ENCODE peak calls at places on chromosome 14, in nine cellular contexts. A is astrocyte of the spinal cord, B is adrenal gland, G is esophagus muscularis mucosa, P is dorsolateral prefrontal cortex, Z is IMR-90, K is heart left ventricle, D is HCT116, J is AG04449. R is an unnamed sample.

GRCh38 chr14:36509056-36509917 is 10.7 kb downstream of the NKX2-1 start:
- DNase-seq in B (no peak), A (no peak), P (no peak), G (no peak), Z (no peak), J (no peak), D (no peak), K (no peak), R (no peak)

GRCh38 chr14:35159742-35160409 is 37.5 kb downstream of the PRORP start:
- DNase-seq in B (no peak), A (peak), D (peak), K (no peak), G (no peak), J (peak), P (no peak), Z (peak), R (peak)

GRCh38 chr14:91303091-91303923 is 58.8 kb upstream of the GPR68 start:
- DNase-seq in K (peak), G (no peak), P (no peak), D (peak), J (no peak), A (no peak), Z (no peak), B (peak), R (peak)

GRCh38 chr14:77965919-77966435 is 166.1 kb downstream of the ADCK1 start:
- DNase-seq in Z (peak), J (no peak), P (peak), D (no peak), B (peak), A (peak), G (no peak), K (no peak), R (peak)

GRCh38 chr14:68692916-68693771 is 99.7 kb downstream of the ZFP36L1 start:
- DNase-seq in B (no peak), G (no peak), Z (peak), J (peak), D (no peak), P (no peak), K (no peak), A (peak), R (no peak)

GRCh38 chr14:65961004-65961403 is 525.2 kb upstream of the CCDC196 start:
- DNase-seq in J (no peak), Z (peak), P (no peak), B (peak), D (peak), K (no peak), A (peak), G (no peak), R (peak)

GRCh38 chr14:86038401-86038985 is 508.5 kb downstream of the FLRT2 start:
- DNase-seq in G (no peak), B (peak), D (no peak), A (peak), P (no peak), Z (peak), K (peak), J (no peak), R (no peak)

GRCh38 chr14:49641697-49642129 is 6.7 kb upstream of the DNAAF2 start:
- DNase-seq in A (peak), J (no peak), G (no peak), K (no peak), P (peak), B (no peak), Z (peak), D (no peak), R (no peak)

GRCh38 chr14:96567289-96567899 is 65.2 kb downstream of the PAPOLA start:
- DNase-seq in J (peak), K (no peak), A (peak), D (no peak), B (no peak), G (no peak), Z (peak), P (no peak), R (no peak)

GRCh38 chr14:92109490-92109889 is 3.1 kb upstream of the ATXN3 start:
- DNase-seq in J (no peak), P (no peak), K (no peak), D (no peak), G (no peak), Z (no peak), B (no peak), A (no peak), R (no peak)

GRCh38 chr14:78701246-78701645 is 531.1 kb downstream of the NRXN3 start:
- DNase-seq in K (no peak), J (peak), A (peak), Z (peak), G (no peak), D (no peak), B (no peak), P (no peak), R (no peak)

GRCh38 chr14:104397956-104398355 is 181.6 kb upstream of the C14orf180 start:
- DNase-seq in G (no peak), P (no peak), D (no peak), J (no peak), K (no peak), A (no peak), B (no peak), Z (no peak), R (no peak)

GRCh38 chr14:96303981-96304380 is 48.0 kb downstream of the BDKRB1 start:
- DNase-seq in D (no peak), G (no peak), K (no peak), A (peak), B (no peak), J (no peak), Z (no peak), P (no peak), R (no peak)

GRCh38 chr14:100710391-100711116 is 16.1 kb upstream of the DLK1 start:
- DNase-seq in G (no peak), J (no peak), Z (no peak), B (peak), D (no peak), P (no peak), K (no peak), A (no peak), R (no peak)

GRCh38 chr14:32722631-32723183 is 216.0 kb upstream of the NPAS3 start:
- DNase-seq in Z (no peak), D (no peak), K (no peak), B (no peak), P (no peak), A (no peak), J (no peak), G (no peak), R (no peak)

GRCh38 chr14:97408937-97409860 is 612.0 kb downstream of the VRK1 start:
- DNase-seq in B (no peak), P (no peak), Z (no peak), G (no peak), J (no peak), K (no peak), D (no peak), A (no peak), R (peak)

GRCh38 chr14:104882991-104883660 is 18.1 kb downstream of the CEP170B start:
- DNase-seq in B (no peak), A (no peak), Z (no peak), G (no peak), J (no peak), P (no peak), K (no peak), D (no peak), R (peak)

GRCh38 chr14:34931206-34931605 is 51.6 kb upstream of the SRP54 start:
- DNase-seq in Z (peak), B (peak), D (no peak), K (no peak), J (no peak), A (no peak), P (no peak), G (no peak), R (no peak)

GRCh38 chr14:43790681-43791080 is 716.4 kb downstream of the FSCB start:
- DNase-seq in B (peak), P (no peak), A (no peak), J (no peak), K (no peak), G (no peak), D (no peak), Z (no peak), R (no peak)

GRCh38 chr14:43792980-43793379 is 714.1 kb downstream of the FSCB start:
- DNase-seq in P (no peak), B (no peak), A (no peak), J (no peak), G (no peak), D (no peak), K (no peak), Z (no peak), R (no peak)

GRCh38 chr14:43793579-43793978 is 713.5 kb downstream of the FSCB start:
- DNase-seq in K (no peak), A (no peak), D (no peak), B (no peak), Z (no peak), P (no peak), G (no peak), J (no peak), R (no peak)

GRCh38 chr14:43795600-43796228 is 711.4 kb downstream of the FSCB start:
- DNase-seq in J (no peak), A (peak), G (no peak), P (no peak), B (peak), D (no peak), Z (peak), K (no peak), R (no peak)
- TF ChIP-seq CTCF in J (no peak), A (peak), G (peak), P (no peak), B (peak), D (no peak), Z (peak), K (no peak), R (no peak)

DNA sequence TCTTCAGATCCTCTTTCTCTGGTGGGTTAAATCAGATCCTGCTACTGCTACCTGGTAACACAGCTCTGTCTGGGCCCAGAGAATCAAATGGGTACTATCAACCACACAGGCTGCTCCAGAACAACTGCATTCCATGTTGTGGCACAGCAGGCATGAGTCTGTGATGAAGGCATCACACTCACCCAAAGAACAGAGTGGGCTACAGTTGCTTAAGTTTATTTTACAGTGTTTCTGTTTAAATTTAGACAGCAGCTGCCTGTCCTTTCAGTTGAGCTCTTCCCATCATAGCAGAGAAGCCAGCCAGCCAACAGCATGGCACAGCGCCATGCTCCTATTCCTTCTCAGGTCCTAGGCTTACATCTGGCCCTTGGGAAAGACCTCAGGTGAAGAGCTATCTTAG is 147.1 kb upstream of the FRMD6 start:
- DNase-seq in J (no peak), B (no peak), Z (no peak), A (no peak), P (peak), D (no peak), G (no peak), K (no peak), R (no peak)
- H3K4me3 ChIP-seq in J (no peak), B (no peak), Z (no peak), A (no peak), P (no peak), D (no peak), G (no peak), K (no peak), R (no peak)

GRCh38 chr14:60642270-60642789 is 6.9 kb downstream of the SIX1 start:
- DNase-seq in J (no peak), K (no peak), B (no peak), A (no peak), D (no peak), G (no peak), Z (no peak), P (no peak), R (no peak)

GRCh38 chr14:60645191-60645590 is 4.1 kb downstream of the SIX1 start:
- DNase-seq in A (no peak), B (no peak), J (no peak), Z (no peak), G (no peak), P (no peak), K (no peak), D (no peak), R (no peak)

GRCh38 chr14:60642790-60643397 is 6.4 kb downstream of the SIX1 start:
- DNase-seq in Z (no peak), P (no peak), G (no peak), J (no peak), A (no peak), K (no peak), B (no peak), D (no peak), R (no peak)

GRCh38 chr14:60641722-60642269 is 7.5 kb downstream of the SIX1 start:
- DNase-seq in A (no peak), P (no peak), G (no peak), Z (no peak), B (no peak), J (no peak), K (no peak), D (no peak), R (no peak)

GRCh38 chr14:60643443-60644402 is 5.6 kb downstream of the SIX1 start:
- DNase-seq in D (no peak), P (no peak), J (no peak), A (no peak), G (no peak), Z (peak), K (no peak), B (no peak), R (no peak)
- TF ChIP-seq CTCF in D (no peak), P (no peak), J (no peak), A (no peak), G (no peak), Z (no peak), K (no peak), B (no peak), R (no peak)

GRCh38 chr14:103318750-103319419 is 15.2 kb upstream of the EIF5 start:
- DNase-seq in A (no peak), B (no peak), Z (no peak), K (no peak), G (no peak), D (no peak), P (no peak), J (no peak), R (no peak)

GRCh38 chr14:103316723-103317122 is 17.3 kb upstream of the EIF5 start:
- DNase-seq in A (no peak), P (no peak), D (no peak), Z (no peak), J (no peak), G (no peak), K (no peak), B (no peak), R (no peak)

GRCh38 chr14:103319422-103319821 is 14.6 kb upstream of the EIF5 start:
- DNase-seq in P (no peak), K (no peak), D (no peak), G (no peak), B (no peak), J (no peak), A (no peak), Z (no peak), R (no peak)

GRCh38 chr14:103317251-103317650 is 16.8 kb upstream of the EIF5 start:
- DNase-seq in J (no peak), B (no peak), K (no peak), Z (no peak), D (no peak), P (no peak), G (no peak), A (no peak), R (no peak)

DNA sequence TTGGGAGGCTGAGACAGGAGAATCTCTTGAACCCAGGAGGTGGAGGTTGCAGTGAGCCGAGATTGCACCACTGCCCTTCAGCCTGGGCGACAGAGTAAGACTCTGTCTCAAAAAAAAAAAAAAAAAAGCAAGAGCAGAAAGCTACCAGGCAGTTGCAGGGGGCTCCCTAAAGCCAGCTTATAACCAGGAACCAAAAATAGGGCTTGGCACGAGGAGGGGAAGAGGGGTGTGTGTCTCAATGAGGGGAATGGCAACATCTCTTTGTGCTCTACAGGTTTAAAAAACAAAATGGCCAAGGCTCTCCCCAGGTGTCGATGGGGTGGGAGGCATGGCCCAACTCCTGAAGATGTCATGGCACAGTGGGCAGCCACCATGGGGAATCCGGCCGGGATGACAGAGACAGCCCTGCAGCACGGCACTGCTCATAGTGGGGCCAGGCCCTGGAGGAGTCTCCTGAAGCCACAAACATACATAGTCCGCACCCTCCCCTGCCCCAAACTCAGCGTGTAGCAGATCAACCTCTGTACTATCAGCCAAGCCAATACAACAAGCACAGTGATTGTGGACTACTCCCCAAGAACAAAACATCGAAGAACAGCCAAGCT is 16.0 kb upstream of the EIF5 start:
- DNase-seq in D (no peak), A (no peak), P (no peak), Z (no peak), K (no peak), G (no peak), J (no peak), B (no peak), R (no peak)
- H3K4me3 ChIP-seq in D (no peak), A (no peak), P (no peak), Z (no peak), K (no peak), G (no peak), J (no peak), B (no peak), R (no peak)

DNA sequence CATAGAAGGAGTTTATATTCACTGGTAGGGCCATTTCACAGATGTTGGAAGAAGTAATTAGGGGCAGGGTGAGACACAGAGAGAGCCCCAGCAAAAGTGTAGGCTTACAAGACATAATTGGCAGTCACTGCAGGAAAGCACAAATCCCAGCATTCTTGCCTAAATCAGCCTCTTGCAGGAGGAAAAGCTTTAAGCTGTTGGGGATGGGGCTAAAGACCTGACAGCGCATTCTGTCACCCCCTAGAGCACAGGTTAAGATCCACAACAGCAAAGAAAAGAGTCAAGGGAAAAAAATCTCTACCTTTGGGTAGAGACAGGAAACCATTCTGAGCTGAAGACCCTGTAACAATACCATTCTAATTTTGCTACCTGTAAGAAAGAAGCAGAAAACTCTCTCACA is 409.0 kb downstream of the DAD1 start:
- DNase-seq in D (no peak), A (no peak), G (no peak), Z (no peak), B (no peak), K (no peak), J (no peak), P (no peak), R (no peak)
- TF ChIP-seq CTCF in D (no peak), A (no peak), G (no peak), Z (no peak), B (no peak), K (no peak), J (no peak), P (no peak), R (no peak)

DNA sequence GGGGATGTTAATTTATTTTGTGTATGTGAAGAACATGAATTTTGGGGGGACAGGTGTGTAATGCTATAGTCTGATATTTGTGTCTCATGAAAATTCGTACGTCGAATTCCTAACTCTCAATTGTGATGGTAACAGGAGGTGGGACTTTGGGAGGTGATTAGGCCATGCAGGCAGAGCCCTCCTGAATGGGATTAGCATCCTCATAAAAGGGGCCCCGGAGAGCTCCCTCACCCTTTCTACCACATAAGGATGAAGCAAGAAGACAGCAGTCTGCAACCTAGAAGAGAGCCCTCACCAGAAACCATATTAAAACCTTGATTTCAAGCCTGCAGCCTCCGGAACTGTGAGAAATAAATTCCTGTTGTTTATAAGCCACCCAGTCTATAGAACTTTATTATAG is 165.4 kb downstream of the MDGA2 start:
- DNase-seq in G (no peak), K (no peak), B (no peak), P (no peak), Z (no peak), A (no peak), J (no peak), D (no peak), R (no peak)
- H3K4me3 ChIP-seq in G (no peak), K (no peak), B (no peak), P (no peak), Z (no peak), A (no peak), J (no peak), D (no peak), R (no peak)

GRCh38 chr14:67515386-67516079 is 17.6 kb upstream of the PLEKHH1 start:
- DNase-seq in B (peak), D (no peak), K (no peak), J (no peak), G (no peak), P (no peak), A (no peak), Z (no peak), R (peak)
- TF ChIP-seq CTCF in B (no peak), D (no peak), K (no peak), J (no peak), G (no peak), P (no peak), A (no peak), Z (no peak), R (no peak)

R was measured in GM06990.